ENCODE peak calls at places on chromosomes 13 and 19, in four cellular contexts. One of them, this sample, is unnamed.

GRCh38 chr19:50203281-50204080 is at the start of gene MYH14:
- DNase-seq in T-helper 17 cell: no peak
- DNase-seq in B cell: peak
- DNase-seq in aorta: peak
- DNase-seq in this sample: peak

GRCh38 chr13:96673825-96674224 is 320.5 kb downstream of the OXGR1 start:
- DNase-seq in T-helper 17 cell: no peak
- DNase-seq in B cell: no peak
- DNase-seq in aorta: no peak
- DNase-seq in this sample: no peak

GRCh38 chr13:112842343-112842856 is 126.6 kb upstream of the MCF2L start:
- DNase-seq in T-helper 17 cell: no peak
- DNase-seq in B cell: no peak
- DNase-seq in aorta: peak
- DNase-seq in this sample: no peak

GRCh38 chr19:31346660-31347059 is 2.6 kb downstream of the TSHZ3 start:
- DNase-seq in T-helper 17 cell: no peak
- DNase-seq in B cell: no peak
- DNase-seq in aorta: no peak
- DNase-seq in this sample: no peak

GRCh38 chr13:59112375-59112774 is 1051.4 kb downstream of the DIAPH3 start:
- DNase-seq in T-helper 17 cell: no peak
- DNase-seq in B cell: no peak
- DNase-seq in aorta: no peak
- DNase-seq in this sample: no peak

GRCh38 chr13:42155251-42155650 is 106.8 kb downstream of the DGKH start:
- DNase-seq in T-helper 17 cell: no peak
- DNase-seq in B cell: no peak
- DNase-seq in aorta: no peak
- DNase-seq in this sample: no peak

GRCh38 chr19:3606174-3606689 is 443 bp downstream of the TBXA2R start:
- DNase-seq in T-helper 17 cell: no peak
- DNase-seq in B cell: peak
- DNase-seq in aorta: peak
- DNase-seq in this sample: peak

GRCh38 chr13:48304132-48304876 is 753 bp downstream of the RB1 start:
- DNase-seq in T-helper 17 cell: no peak
- DNase-seq in B cell: peak
- DNase-seq in aorta: no peak
- DNase-seq in this sample: peak

GRCh38 chr13:98427331-98427995 is 149.4 kb downstream of the STK24 start:
- DNase-seq in T-helper 17 cell: no peak
- DNase-seq in B cell: no peak
- DNase-seq in aorta: no peak
- DNase-seq in this sample: peak

GRCh38 chr13:112824429-112824828 is 134.6 kb downstream of the ATP11A start:
- DNase-seq in T-helper 17 cell: no peak
- DNase-seq in B cell: no peak
- DNase-seq in aorta: no peak
- DNase-seq in this sample: no peak

GRCh38 chr19:8304841-8305621 is 3.1 kb downstream of the CD320 start:
- DNase-seq in T-helper 17 cell: peak
- DNase-seq in B cell: peak
- DNase-seq in aorta: peak
- DNase-seq in this sample: peak

GRCh38 chr13:95267662-95268369 is 33.4 kb downstream of the ABCC4 start:
- DNase-seq in T-helper 17 cell: no peak
- DNase-seq in B cell: no peak
- DNase-seq in aorta: peak
- DNase-seq in this sample: no peak

GRCh38 chr13:107205318-107206112 is 637.6 kb upstream of the ARGLU1 start:
- DNase-seq in T-helper 17 cell: peak
- DNase-seq in B cell: peak
- DNase-seq in aorta: peak
- DNase-seq in this sample: peak

GRCh38 chr19:16244091-16244490 is 46.4 kb downstream of the AP1M1 start:
- DNase-seq in T-helper 17 cell: no peak
- DNase-seq in B cell: no peak
- DNase-seq in aorta: no peak
- DNase-seq in this sample: no peak

GRCh38 chr13:88063741-88064140 is 392.6 kb downstream of the SLITRK5 start:
- DNase-seq in T-helper 17 cell: no peak
- DNase-seq in B cell: no peak
- DNase-seq in aorta: no peak
- DNase-seq in this sample: no peak

GRCh38 chr19:40216013-40216776 is 2.0 kb downstream of the TTC9B start:
- DNase-seq in T-helper 17 cell: no peak
- DNase-seq in B cell: peak
- DNase-seq in aorta: no peak
- DNase-seq in this sample: no peak

GRCh38 chr19:12092065-12092867 is 27.7 kb downstream of the ZNF844 start:
- DNase-seq in T-helper 17 cell: no peak
- DNase-seq in B cell: peak
- DNase-seq in aorta: peak
- DNase-seq in this sample: peak